ENCODE peak calls at places on chromosomes 6 and 20, in nine cellular contexts. S, W, J, B, A, G, M, U and Z are unnamed samples.

GRCh38 chr20:62721511-62722197 is 13.0 kb downstream of the NTSR1 start:
- DNase-seq in S (no peak), W (no peak), J (no peak), B (no peak), A (no peak), G (no peak), M (no peak), U (no peak), Z (peak; percentile 29)

GRCh38 chr20:22381812-22382416 is 202.5 kb downstream of the FOXA2 start:
- DNase-seq in S (no peak), W (no peak), J (no peak), B (no peak), A (no peak), G (no peak), M (no peak), U (no peak), Z (no peak)

GRCh38 chr20:32028647-32029372 is 18.6 kb downstream of the CCM2L start:
- DNase-seq in S (no peak), W (no peak), J (no peak), B (peak; percentile 79), A (no peak), G (no peak), M (peak; percentile 68), U (no peak), Z (no peak)

GRCh38 chr6:130132286-130132701 is 90.5 kb downstream of the SAMD3 start:
- DNase-seq in S (peak; percentile 82), W (no peak), J (no peak), B (no peak), A (no peak), G (no peak), M (no peak), U (no peak), Z (peak; percentile 18)

GRCh38 chr20:5524886-5525285 is 208.1 kb upstream of the PROKR2 start:
- DNase-seq in S (no peak), W (no peak), J (no peak), B (no peak), A (no peak), G (no peak), M (no peak), U (no peak), Z (no peak)

GRCh38 chr6:125002090-125002741 is 40.0 kb downstream of the RNF217 start:
- DNase-seq in S (no peak), W (peak; percentile 58), J (no peak), B (peak; percentile 57), A (no peak), G (no peak), M (no peak), U (no peak), Z (no peak)

GRCh38 chr6:11943060-11943459 is 69.1 kb upstream of the HIVEP1 start:
- DNase-seq in S (no peak), W (no peak), J (no peak), B (no peak), A (no peak), G (no peak), M (no peak), U (no peak), Z (no peak)

GRCh38 chr6:166470029-166470862 is 87.5 kb upstream of the MPC1 start:
- DNase-seq in S (no peak), W (no peak), J (no peak), B (no peak), A (no peak), G (no peak), M (no peak), U (no peak), Z (no peak)

GRCh38 chr6:109947001-109947400 is 31.1 kb upstream of the GPR6 start:
- DNase-seq in S (no peak), W (no peak), J (no peak), B (no peak), A (no peak), G (no peak), M (no peak), U (no peak), Z (no peak)

GRCh38 chr6:50655848-50656453 is 57.4 kb upstream of the TFAP2D start:
- DNase-seq in S (no peak), W (no peak), J (no peak), B (peak; percentile 45), A (no peak), G (no peak), M (no peak), U (no peak), Z (no peak)

GRCh38 chr20:47351643-47352331 is 4.7 kb downstream of the ZMYND8 start:
- DNase-seq in S (no peak), W (no peak), J (no peak), B (peak; percentile 67), A (no peak), G (peak; percentile 49), M (no peak), U (no peak), Z (no peak)

GRCh38 chr6:142297996-142298753 is 3.6 kb upstream of the ADGRG6 start:
- DNase-seq in S (no peak), W (peak; percentile 50), J (no peak), B (no peak), A (no peak), G (no peak), M (no peak), U (no peak), Z (no peak)

GRCh38 chr20:63003546-63003945 is 3.2 kb downstream of the BHLHE23 start:
- DNase-seq in S (no peak), W (no peak), J (no peak), B (peak; percentile 72), A (no peak), G (no peak), M (no peak), U (no peak), Z (no peak)

GRCh38 chr6:169527306-169527705 is 174.5 kb downstream of the WDR27 start:
- DNase-seq in S (no peak), W (no peak), J (no peak), B (no peak), A (no peak), G (no peak), M (no peak), U (no peak), Z (no peak)

GRCh38 chr6:7959453-7959852 is 48.9 kb upstream of the TXNDC5 start:
- DNase-seq in S (no peak), W (no peak), J (no peak), B (no peak), A (no peak), G (no peak), M (peak; percentile 20), U (no peak), Z (no peak)

GRCh38 chr20:12113468-12114371 is 196.0 kb downstream of the BTBD3 start:
- DNase-seq in S (no peak), W (no peak), J (no peak), B (no peak), A (no peak), G (peak; percentile 72), M (no peak), U (no peak), Z (no peak)